ENCODE peak calls at places on chromosomes 7 and 10, in eight cellular contexts. V, N, O, J, G, K, F and W are unnamed samples.

GRCh38 chr10:69451784-69452251 is 553 bp downstream of the TSPAN15 start:
- DNase-seq in J (no peak), F (no peak), O (peak), K (no peak), N (peak), G (peak), V (no peak), W (no peak)

GRCh38 chr7:29208410-29209250 is 14.1 kb downstream of the CHN2 start:
- DNase-seq in G (no peak), F (no peak), V (no peak), O (no peak), J (no peak), N (no peak), K (no peak), W (no peak)

GRCh38 chr7:1249731-1250130 is 17.1 kb downstream of the UNCX start:
- DNase-seq in K (no peak), O (no peak), J (no peak), V (no peak), F (no peak), G (no peak), N (no peak), W (no peak)

GRCh38 chr10:98170249-98171117 is 36.0 kb downstream of the R3HCC1L start:
- DNase-seq in G (peak), N (no peak), O (peak), J (peak), K (peak), F (peak), V (no peak), W (peak)

GRCh38 chr7:12090757-12091134 is 120.3 kb upstream of the TMEM106B start:
- DNase-seq in V (no peak), F (no peak), G (no peak), O (no peak), J (no peak), K (no peak), N (no peak), W (no peak)

GRCh38 chr7:24922099-24922773 is 57.7 kb downstream of the OSBPL3 start:
- DNase-seq in K (no peak), J (no peak), N (no peak), G (no peak), O (peak), F (no peak), V (no peak), W (peak)

GRCh38 chr7:500521-501420 is 18.9 kb downstream of the PDGFA start:
- DNase-seq in K (no peak), O (no peak), N (no peak), V (peak), F (no peak), J (no peak), G (no peak), W (no peak)

GRCh38 chr7:80288175-80289122 is 153.8 kb downstream of the GNAI1 start:
- DNase-seq in N (no peak), O (peak), V (no peak), K (peak), J (no peak), F (no peak), G (no peak), W (peak)

GRCh38 chr10:72740526-72740925 is 48.6 kb downstream of the MCU start:
- DNase-seq in O (peak), J (peak), G (peak), K (no peak), F (no peak), N (no peak), V (no peak), W (peak)

GRCh38 chr7:3915337-3915865 is 614.3 kb downstream of the SDK1 start:
- DNase-seq in N (no peak), V (no peak), K (no peak), F (no peak), G (peak), O (no peak), J (no peak), W (no peak)

GRCh38 chr7:6158424-6159096 is 113.9 kb downstream of the CYTH3 start:
- DNase-seq in N (no peak), V (no peak), J (no peak), F (no peak), G (no peak), K (no peak), O (no peak), W (no peak)

GRCh38 chr7:6650086-6650485 is 13.0 kb downstream of the ZNF316 start:
- DNase-seq in G (no peak), V (peak), O (no peak), N (no peak), K (no peak), J (no peak), F (no peak), W (no peak)

GRCh38 chr7:104453190-104453589 is 124.8 kb downstream of the LHFPL3 start:
- DNase-seq in N (no peak), G (no peak), V (no peak), J (no peak), O (no peak), K (no peak), F (no peak), W (no peak)

GRCh38 chr10:104906112-104906511 is 265.0 kb downstream of the SORCS3 start:
- DNase-seq in N (no peak), O (no peak), J (no peak), V (no peak), F (no peak), G (no peak), K (no peak), W (no peak)

GRCh38 chr7:20894806-20895205 is 108.1 kb upstream of the SP8 start:
- DNase-seq in J (no peak), V (no peak), G (peak), K (no peak), F (no peak), N (no peak), O (no peak), W (no peak)

GRCh38 chr7:98760201-98760651 is 109.6 kb downstream of the TMEM130 start:
- DNase-seq in F (no peak), N (no peak), J (no peak), V (peak), O (peak), K (no peak), G (no peak), W (peak)

GRCh38 chr10:58919927-58920654 is 256.4 kb upstream of the PHYHIPL start:
- DNase-seq in V (no peak), K (no peak), O (peak), G (peak), N (no peak), F (no peak), J (no peak), W (peak)